ENCODE peak calls at places on chromosome 4, in seven cellular contexts. Z is dorsolateral prefrontal cortex; O is central memory CD4-positive, alpha-beta T cell; Y is right atrium auricular region; D is progenitor cell of endocrine pancreas; C is frontal cortex; F is non-pigmented ciliary epithelial cell. H is an unnamed sample.

GRCh38 chr4:80909938-80910337 is 120.6 kb upstream of the BMP3 start:
- DNase-seq in Z (no peak), O (no peak), Y (no peak), D (no peak), C (no peak), F (no peak), H (no peak)

GRCh38 chr4:19823781-19824180 is 427.9 kb upstream of the SLIT2 start:
- DNase-seq in Z (no peak), O (no peak), Y (no peak), D (no peak), C (no peak), F (no peak), H (no peak)

GRCh38 chr4:21134994-21135393 is 434.7 kb downstream of the PACRGL start:
- DNase-seq in Z (no peak), O (peak; percentile 12), Y (no peak), D (no peak), C (no peak), F (peak; percentile 14), H (peak; percentile 9)

GRCh38 chr4:99843413-99843812 is 26.8 kb downstream of the DAPP1 start:
- DNase-seq in Z (no peak), O (no peak), Y (no peak), D (no peak), C (no peak), F (no peak), H (no peak)

GRCh38 chr4:185238261-185238681 is 28.9 kb downstream of the SNX25 start:
- DNase-seq in Z (no peak), O (no peak), Y (no peak), D (no peak), C (no peak), F (no peak), H (no peak)

GRCh38 chr4:165308606-165309005 is 18.9 kb upstream of the MSMO1 start:
- DNase-seq in Z (no peak), O (no peak), Y (no peak), D (no peak), C (no peak), F (no peak), H (no peak)

GRCh38 chr4:25233737-25234389 is at the start of gene PI4K2B:
- DNase-seq in Z (peak; percentile 88), O (peak; percentile 95), Y (peak; percentile 80), D (peak; percentile 90), C (peak; percentile 87), F (no peak), H (peak; percentile 93)

GRCh38 chr4:8040607-8041006 is 100.9 kb upstream of the AFAP1 start:
- DNase-seq in Z (no peak), O (no peak), Y (no peak), D (no peak), C (no peak), F (no peak), H (no peak)

GRCh38 chr4:139887962-139888735 is 222.5 kb downstream of the MGST2 start:
- DNase-seq in Z (no peak), O (no peak), Y (no peak), D (no peak), C (no peak), F (no peak), H (no peak)

GRCh38 chr4:138650917-138651564 is 364.5 kb upstream of the NOCT start:
- DNase-seq in Z (no peak), O (no peak), Y (no peak), D (no peak), C (no peak), F (peak; percentile 81), H (no peak)

GRCh38 chr4:70969076-70969475 is 24.4 kb upstream of the DCK start:
- DNase-seq in Z (no peak), O (no peak), Y (no peak), D (no peak), C (no peak), F (peak; percentile 28), H (no peak)

GRCh38 chr4:16082424-16083216 is 1.2 kb downstream of the PROM1 start:
- DNase-seq in Z (peak; percentile 51), O (no peak), Y (no peak), D (peak; percentile 78), C (peak; percentile 33), F (no peak), H (no peak)

GRCh38 chr4:7847206-7847605 is 92.5 kb downstream of the AFAP1 start:
- DNase-seq in Z (no peak), O (no peak), Y (no peak), D (no peak), C (no peak), F (no peak), H (no peak)

GRCh38 chr4:102392033-102392744 is 46.9 kb upstream of the SLC39A8 start:
- DNase-seq in Z (no peak), O (no peak), Y (no peak), D (no peak), C (no peak), F (no peak), H (no peak)

GRCh38 chr4:99404595-99405287 is 30.4 kb downstream of the ADH7 start:
- DNase-seq in Z (no peak), O (no peak), Y (no peak), D (no peak), C (no peak), F (peak; percentile 89), H (no peak)

GRCh38 chr4:112704991-112705845 is 68.3 kb downstream of the LARP7 start:
- DNase-seq in Z (peak; percentile 68), O (no peak), Y (peak; percentile 65), D (peak; percentile 18), C (peak; percentile 39), F (peak; percentile 14), H (no peak)

GRCh38 chr4:84498203-84499026 is 677 bp downstream of the NKX6-1 start:
- DNase-seq in Z (no peak), O (no peak), Y (no peak), D (no peak), C (no peak), F (no peak), H (peak; percentile 2)

GRCh38 chr4:139028191-139028661 is 12.6 kb downstream of the NOCT start:
- DNase-seq in Z (peak; percentile 73), O (no peak), Y (peak; percentile 77), D (no peak), C (peak; percentile 31), F (no peak), H (no peak)

GRCh38 chr4:177964061-177964460 is 521.8 kb upstream of the AGA start:
- DNase-seq in Z (no peak), O (no peak), Y (no peak), D (no peak), C (no peak), F (no peak), H (no peak)

GRCh38 chr4:122772311-122772710 is 39.8 kb downstream of the BBS12 start:
- DNase-seq in Z (no peak), O (no peak), Y (no peak), D (no peak), C (no peak), F (no peak), H (no peak)

GRCh38 chr4:23945521-23946017 is 55.7 kb upstream of the PPARGC1A start:
- DNase-seq in Z (no peak), O (no peak), Y (no peak), D (no peak), C (no peak), F (peak; percentile 43), H (no peak)